ENCODE peak calls at places on chromosomes 13 and 19, in nine cellular contexts. Z is activated naive CD4-positive, alpha-beta T cell treated with anti-CD3 and anti-CD28 coated beads, Interleukin-2, amount 50 U/mL, for 16 hours; G is T-helper 22 cell; T is brain microvascular endothelial cell; U is stimulated activated CD4-positive, alpha-beta T cell treated with anti-CD3 and anti-CD28 coated beads, Interleukin-15, amount 100 ng/mL, for 1 hour; H is Ammon's horn; K is HEK293T; X is HCT116; D is A549. P is an unnamed sample.

GRCh38 chr19:38970664-38971532 is 4.6 kb downstream of the FBXO17 start:
- DNase-seq in Z (no peak), G (no peak), T (no peak), U (no peak), H (peak), K (no peak), X (no peak), D (no peak), P (no peak)

GRCh38 chr19:51295382-51296126 is 15.9 kb upstream of the IGLON5 start:
- DNase-seq in Z (no peak), G (no peak), T (no peak), U (no peak), H (no peak), K (no peak), X (no peak), D (no peak), P (no peak)

GRCh38 chr13:21673592-21674270 is 2.9 kb downstream of the FGF9 start:
- DNase-seq in Z (peak), G (no peak), T (no peak), U (no peak), H (peak), K (peak), X (no peak), D (peak), P (peak)

GRCh38 chr19:50024719-50025021 is 502 bp downstream of the VRK3 start:
- DNase-seq in Z (no peak), G (no peak), T (no peak), U (no peak), H (no peak), K (peak), X (no peak), D (no peak), P (peak)

GRCh38 chr13:20160346-20161274 is at the start of gene GJA3:
- DNase-seq in Z (peak), G (peak), T (no peak), U (no peak), H (no peak), K (peak), X (no peak), D (peak), P (no peak)

GRCh38 chr19:3154957-3155736 is 19.3 kb downstream of the GNA15 start:
- DNase-seq in Z (peak), G (peak), T (peak), U (peak), H (no peak), K (no peak), X (peak), D (peak), P (peak)

GRCh38 chr13:27081893-27082292 is 89.7 kb downstream of the USP12 start:
- DNase-seq in Z (no peak), G (no peak), T (no peak), U (no peak), H (no peak), K (no peak), X (no peak), D (no peak), P (no peak)

GRCh38 chr13:38769526-38769925 is 82.6 kb downstream of the FREM2 start:
- DNase-seq in Z (no peak), G (no peak), T (no peak), U (no peak), H (no peak), K (no peak), X (no peak), D (no peak), P (no peak)

GRCh38 chr19:3013261-3013725 is 15.8 kb downstream of the TLE2 start:
- DNase-seq in Z (no peak), G (no peak), T (no peak), U (no peak), H (no peak), K (no peak), X (no peak), D (no peak), P (no peak)

GRCh38 chr19:48992571-48993174 is 436 bp downstream of the GYS1 start:
- DNase-seq in Z (no peak), G (no peak), T (no peak), U (no peak), H (peak), K (no peak), X (no peak), D (no peak), P (no peak)

GRCh38 chr19:16888629-16889371 is at the start of gene F2RL3:
- DNase-seq in Z (no peak), G (no peak), T (peak), U (no peak), H (no peak), K (no peak), X (no peak), D (no peak), P (peak)